ENCODE peak calls at places on chromosomes 13 and 19, in six cellular contexts. One of them, this sample, is unnamed.

GRCh38 chr19:38514812-38515633 is 81.5 kb downstream of the RYR1 start:
- DNase-seq in neural crest cell: peak; percentile 80
- DNase-seq in AG09319: peak; percentile 5
- DNase-seq in WTC11: peak; percentile 84
- DNase-seq in type B pancreatic cell: peak; percentile 80
- DNase-seq in tibial nerve: peak; percentile 24
- DNase-seq in this sample: peak; percentile 52

GRCh38 chr19:32404213-32404938 is 1.2 kb upstream of the DPY19L3 start:
- DNase-seq in neural crest cell: no peak
- DNase-seq in AG09319: no peak
- DNase-seq in WTC11: no peak
- DNase-seq in type B pancreatic cell: no peak
- DNase-seq in tibial nerve: no peak
- DNase-seq in this sample: no peak

GRCh38 chr19:51354103-51354741 is 12.0 kb downstream of the ETFB start:
- DNase-seq in neural crest cell: no peak
- DNase-seq in AG09319: no peak
- DNase-seq in WTC11: no peak
- DNase-seq in type B pancreatic cell: no peak
- DNase-seq in tibial nerve: no peak
- DNase-seq in this sample: no peak

GRCh38 chr19:34120846-34121639 is 51.3 kb upstream of the LSM14A start:
- DNase-seq in neural crest cell: peak; percentile 34
- DNase-seq in AG09319: no peak
- DNase-seq in WTC11: peak; percentile 66
- DNase-seq in type B pancreatic cell: no peak
- DNase-seq in tibial nerve: no peak
- DNase-seq in this sample: no peak

GRCh38 chr13:86729206-86729605 is 930.0 kb upstream of the SLITRK6 start:
- DNase-seq in neural crest cell: no peak
- DNase-seq in AG09319: no peak
- DNase-seq in WTC11: no peak
- DNase-seq in type B pancreatic cell: no peak
- DNase-seq in tibial nerve: no peak
- DNase-seq in this sample: no peak

GRCh38 chr13:77492982-77493381 is 42.5 kb upstream of the SCEL start:
- DNase-seq in neural crest cell: no peak
- DNase-seq in AG09319: no peak
- DNase-seq in WTC11: no peak
- DNase-seq in type B pancreatic cell: no peak
- DNase-seq in tibial nerve: no peak
- DNase-seq in this sample: no peak

GRCh38 chr19:49802836-49803528 is 10.1 kb downstream of the FUZ start:
- DNase-seq in neural crest cell: no peak
- DNase-seq in AG09319: no peak
- DNase-seq in WTC11: peak; percentile 45
- DNase-seq in type B pancreatic cell: no peak
- DNase-seq in tibial nerve: no peak
- DNase-seq in this sample: peak; percentile 77

GRCh38 chr13:21871302-21871862 is 200.5 kb downstream of the FGF9 start:
- DNase-seq in neural crest cell: no peak
- DNase-seq in AG09319: no peak
- DNase-seq in WTC11: no peak
- DNase-seq in type B pancreatic cell: no peak
- DNase-seq in tibial nerve: no peak
- DNase-seq in this sample: peak; percentile 15

GRCh38 chr13:30908416-30908980 is 2.4 kb downstream of the MEDAG start:
- DNase-seq in neural crest cell: no peak
- DNase-seq in AG09319: peak; percentile 18
- DNase-seq in WTC11: no peak
- DNase-seq in type B pancreatic cell: no peak
- DNase-seq in tibial nerve: no peak
- DNase-seq in this sample: no peak

GRCh38 chr13:105994340-105994739 is 541.1 kb downstream of the EFNB2 start:
- DNase-seq in neural crest cell: no peak
- DNase-seq in AG09319: no peak
- DNase-seq in WTC11: no peak
- DNase-seq in type B pancreatic cell: no peak
- DNase-seq in tibial nerve: no peak
- DNase-seq in this sample: no peak

GRCh38 chr13:25727776-25728175 is 324.0 kb downstream of the SHISA2 start:
- DNase-seq in neural crest cell: no peak
- DNase-seq in AG09319: no peak
- DNase-seq in WTC11: peak; percentile 19
- DNase-seq in type B pancreatic cell: no peak
- DNase-seq in tibial nerve: no peak
- DNase-seq in this sample: no peak

GRCh38 chr19:19420570-19421301 is 15.3 kb downstream of the GATAD2A start:
- DNase-seq in neural crest cell: no peak
- DNase-seq in AG09319: no peak
- DNase-seq in WTC11: no peak
- DNase-seq in type B pancreatic cell: no peak
- DNase-seq in tibial nerve: no peak
- DNase-seq in this sample: no peak

GRCh38 chr19:42461700-42462324 is 19.1 kb upstream of the CXCL17 start:
- DNase-seq in neural crest cell: no peak
- DNase-seq in AG09319: no peak
- DNase-seq in WTC11: no peak
- DNase-seq in type B pancreatic cell: no peak
- DNase-seq in tibial nerve: no peak
- DNase-seq in this sample: no peak

GRCh38 chr19:35641515-35642151 is at the start of gene ETV2:
- DNase-seq in neural crest cell: peak; percentile 18
- DNase-seq in AG09319: no peak
- DNase-seq in WTC11: peak; percentile 72
- DNase-seq in type B pancreatic cell: no peak
- DNase-seq in tibial nerve: no peak
- DNase-seq in this sample: no peak

GRCh38 chr13:113584870-113585671 is 518 bp downstream of the TFDP1 start:
- DNase-seq in neural crest cell: no peak
- DNase-seq in AG09319: no peak
- DNase-seq in WTC11: no peak
- DNase-seq in type B pancreatic cell: peak; percentile 65
- DNase-seq in tibial nerve: no peak
- DNase-seq in this sample: peak; percentile 78

GRCh38 chr19:2523630-2524311 is 47.8 kb downstream of the GADD45B start:
- DNase-seq in neural crest cell: no peak
- DNase-seq in AG09319: no peak
- DNase-seq in WTC11: no peak
- DNase-seq in type B pancreatic cell: no peak
- DNase-seq in tibial nerve: no peak
- DNase-seq in this sample: no peak

GRCh38 chr13:96984061-96984508 is 10.2 kb downstream of the OXGR1 start:
- DNase-seq in neural crest cell: no peak
- DNase-seq in AG09319: no peak
- DNase-seq in WTC11: peak; percentile 34
- DNase-seq in type B pancreatic cell: no peak
- DNase-seq in tibial nerve: no peak
- DNase-seq in this sample: peak; percentile 49

GRCh38 chr19:54172413-54172763 is 572 bp downstream of the TMC4 start:
- DNase-seq in neural crest cell: no peak
- DNase-seq in AG09319: no peak
- DNase-seq in WTC11: no peak
- DNase-seq in type B pancreatic cell: no peak
- DNase-seq in tibial nerve: no peak
- DNase-seq in this sample: no peak

GRCh38 chr19:54168174-54168917 is 4.6 kb downstream of the TMC4 start:
- DNase-seq in neural crest cell: peak; percentile 99
- DNase-seq in AG09319: peak; percentile 52
- DNase-seq in WTC11: peak; percentile 99
- DNase-seq in type B pancreatic cell: peak; percentile 94
- DNase-seq in tibial nerve: peak; percentile 80
- DNase-seq in this sample: peak; percentile 92

GRCh38 chr19:54173951-54174817 is 1.2 kb upstream of the TMC4 start:
- DNase-seq in neural crest cell: no peak
- DNase-seq in AG09319: no peak
- DNase-seq in WTC11: no peak
- DNase-seq in type B pancreatic cell: no peak
- DNase-seq in tibial nerve: no peak
- DNase-seq in this sample: no peak

GRCh38 chr19:54169149-54169731 is 3.7 kb downstream of the TMC4 start:
- DNase-seq in neural crest cell: no peak
- DNase-seq in AG09319: no peak
- DNase-seq in WTC11: no peak
- DNase-seq in type B pancreatic cell: no peak
- DNase-seq in tibial nerve: no peak
- DNase-seq in this sample: peak; percentile 47

GRCh38 chr19:54172764-54173699 is at the start of gene TMC4:
- DNase-seq in neural crest cell: no peak
- DNase-seq in AG09319: no peak
- DNase-seq in WTC11: peak; percentile 88
- DNase-seq in type B pancreatic cell: no peak
- DNase-seq in tibial nerve: no peak
- DNase-seq in this sample: peak; percentile 91
- TF ChIP-seq CTCF in neural crest cell: no peak
- TF ChIP-seq CTCF in AG09319: no peak
- TF ChIP-seq CTCF in WTC11: peak; percentile 12
- TF ChIP-seq CTCF in type B pancreatic cell: no peak
- TF ChIP-seq CTCF in tibial nerve: no peak
- TF ChIP-seq CTCF in this sample: peak; percentile 59

DNA sequence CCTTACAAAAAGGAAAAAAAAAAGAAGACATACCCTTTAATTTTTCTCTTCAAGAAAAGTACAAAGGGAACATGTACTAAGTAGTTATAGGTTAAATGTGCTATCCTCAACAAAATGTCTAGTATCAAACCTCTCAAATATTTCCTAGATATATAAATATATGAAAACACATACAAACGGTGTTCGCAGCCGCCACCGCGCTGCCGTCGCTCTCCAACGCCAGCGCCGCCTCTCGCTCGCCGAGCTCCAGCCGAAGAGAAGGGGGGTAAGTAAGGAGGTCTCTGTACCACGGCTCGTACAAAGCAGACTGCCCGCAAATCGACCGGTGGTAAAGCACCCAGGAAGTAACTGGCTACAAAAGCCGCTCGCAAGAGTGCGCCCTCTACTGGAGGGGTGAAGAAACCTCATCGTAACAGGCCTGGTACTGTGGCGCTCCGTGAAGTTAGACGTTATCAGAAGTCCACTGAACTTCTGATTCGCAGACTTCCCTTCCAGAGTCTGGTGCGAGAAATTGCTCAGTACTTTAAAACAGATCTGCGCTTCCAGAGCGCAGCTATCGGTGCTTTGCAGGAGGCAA is 192.1 kb downstream of the DACH1 start:
- DNase-seq in neural crest cell: no peak
- DNase-seq in AG09319: no peak
- DNase-seq in WTC11: peak; percentile 36
- DNase-seq in type B pancreatic cell: no peak
- DNase-seq in tibial nerve: no peak
- DNase-seq in this sample: no peak
- TF ChIP-seq CTCF in neural crest cell: no peak
- TF ChIP-seq CTCF in AG09319: no peak
- TF ChIP-seq CTCF in WTC11: peak; percentile 81
- TF ChIP-seq CTCF in type B pancreatic cell: peak; percentile 42
- TF ChIP-seq CTCF in tibial nerve: no peak
- TF ChIP-seq CTCF in this sample: no peak

GRCh38 chr19:45852145-45852750 is 10.7 kb downstream of the SYMPK start:
- DNase-seq in neural crest cell: no peak
- DNase-seq in AG09319: no peak
- DNase-seq in WTC11: no peak
- DNase-seq in type B pancreatic cell: no peak
- DNase-seq in tibial nerve: no peak
- DNase-seq in this sample: no peak

GRCh38 chr19:45854167-45854778 is 8.7 kb downstream of the SYMPK start:
- DNase-seq in neural crest cell: no peak
- DNase-seq in AG09319: no peak
- DNase-seq in WTC11: no peak
- DNase-seq in type B pancreatic cell: no peak
- DNase-seq in tibial nerve: no peak
- DNase-seq in this sample: peak; percentile 53

GRCh38 chr19:45847661-45848060 is 15.3 kb downstream of the SYMPK start:
- DNase-seq in neural crest cell: no peak
- DNase-seq in AG09319: no peak
- DNase-seq in WTC11: no peak
- DNase-seq in type B pancreatic cell: no peak
- DNase-seq in tibial nerve: no peak
- DNase-seq in this sample: no peak

GRCh38 chr19:45852941-45853340 is 10.0 kb downstream of the SYMPK start:
- DNase-seq in neural crest cell: no peak
- DNase-seq in AG09319: no peak
- DNase-seq in WTC11: no peak
- DNase-seq in type B pancreatic cell: no peak
- DNase-seq in tibial nerve: no peak
- DNase-seq in this sample: no peak

GRCh38 chr19:45848922-45849321 is 14.0 kb downstream of the SYMPK start:
- DNase-seq in neural crest cell: no peak
- DNase-seq in AG09319: no peak
- DNase-seq in WTC11: no peak
- DNase-seq in type B pancreatic cell: no peak
- DNase-seq in tibial nerve: no peak
- DNase-seq in this sample: no peak
- TF ChIP-seq CTCF in neural crest cell: peak; percentile 48
- TF ChIP-seq CTCF in AG09319: no peak
- TF ChIP-seq CTCF in WTC11: peak; percentile 26
- TF ChIP-seq CTCF in type B pancreatic cell: peak; percentile 62
- TF ChIP-seq CTCF in tibial nerve: no peak
- TF ChIP-seq CTCF in this sample: no peak

GRCh38 chr19:46404039-46404883 is 9.1 kb downstream of the CCDC8 start:
- DNase-seq in neural crest cell: peak; percentile 52
- DNase-seq in AG09319: no peak
- DNase-seq in WTC11: peak; percentile 73
- DNase-seq in type B pancreatic cell: no peak
- DNase-seq in tibial nerve: no peak
- DNase-seq in this sample: peak; percentile 83
- TF ChIP-seq CTCF in neural crest cell: peak; percentile 45
- TF ChIP-seq CTCF in AG09319: no peak
- TF ChIP-seq CTCF in WTC11: no peak
- TF ChIP-seq CTCF in type B pancreatic cell: peak; percentile 35
- TF ChIP-seq CTCF in tibial nerve: no peak
- TF ChIP-seq CTCF in this sample: no peak

DNA sequence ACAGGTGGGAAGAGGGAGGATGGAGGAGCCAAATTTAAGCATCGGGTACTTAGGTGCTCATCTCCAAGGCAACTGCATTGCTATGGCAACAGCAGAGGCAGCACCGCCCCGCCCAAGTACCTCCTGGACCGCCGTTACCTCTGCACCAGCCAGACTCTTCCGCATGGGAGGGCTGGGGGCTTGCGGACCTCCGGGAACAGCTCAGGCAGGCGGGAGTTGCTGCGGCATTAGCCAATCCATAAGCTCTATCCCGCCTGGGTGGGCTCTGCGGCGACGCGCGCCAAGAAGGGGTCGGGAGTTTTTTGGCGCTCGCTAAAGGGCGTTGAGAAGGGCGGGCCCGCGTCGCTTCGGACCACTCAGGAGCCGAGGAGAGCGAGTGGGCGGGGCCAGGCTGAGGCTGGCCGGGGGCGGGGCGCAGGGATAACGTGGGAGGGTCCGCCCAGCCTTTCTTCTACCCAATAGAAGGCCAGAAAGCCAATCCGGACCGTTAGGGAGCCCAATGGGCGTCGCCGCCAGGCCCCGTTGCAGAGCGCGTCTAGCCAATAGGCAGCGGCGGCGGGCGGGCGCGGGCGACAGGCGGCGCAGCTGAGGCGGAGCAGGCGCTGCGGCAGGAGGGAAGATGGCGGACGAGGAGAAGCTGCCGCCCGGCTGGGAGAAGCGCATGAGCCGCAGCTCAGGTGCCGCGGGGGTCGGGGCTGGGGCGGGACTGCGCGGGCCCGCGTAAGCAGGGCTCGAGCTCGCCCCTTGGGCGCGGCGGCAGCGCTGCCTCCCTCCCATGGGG is at the start of gene PIN1:
- DNase-seq in neural crest cell: peak; percentile 99
- DNase-seq in AG09319: peak; percentile 95
- DNase-seq in WTC11: peak; percentile 100
- DNase-seq in type B pancreatic cell: peak; percentile 99
- DNase-seq in tibial nerve: peak; percentile 99
- DNase-seq in this sample: peak; percentile 100
- TF ChIP-seq CTCF in neural crest cell: peak; percentile 60
- TF ChIP-seq CTCF in AG09319: peak; percentile 27
- TF ChIP-seq CTCF in WTC11: no peak
- TF ChIP-seq CTCF in type B pancreatic cell: peak; percentile 68
- TF ChIP-seq CTCF in tibial nerve: peak; percentile 72
- TF ChIP-seq CTCF in this sample: peak; percentile 44

This sample was measured in pancreas.